ENCODE peak calls at places on chromosome 7, in four cellular contexts. Y, V, H and F are unnamed samples.

GRCh38 chr7:55055479-55055878 is 36.7 kb downstream of the EGFR start:
- DNase-seq in Y (no peak), V (no peak), H (no peak), F (no peak)

GRCh38 chr7:27242046-27242579 is 489 bp upstream of the EVX1 start:
- DNase-seq in Y (no peak), V (no peak), H (no peak), F (no peak)

GRCh38 chr7:33471636-33472242 is 342.4 kb downstream of the BBS9 start:
- DNase-seq in Y (no peak), V (no peak), H (no peak), F (no peak)

GRCh38 chr7:139811106-139811505 is 18.0 kb upstream of the TBXAS1 start:
- DNase-seq in Y (no peak), V (no peak), H (no peak), F (no peak)

GRCh38 chr7:47326220-47326619 is 255.7 kb downstream of the TNS3 start:
- DNase-seq in Y (no peak), V (no peak), H (no peak), F (peak; percentile 57)

GRCh38 chr7:129611246-129612111 is at the start of gene NRF1:
- DNase-seq in Y (peak; percentile 87), V (peak; percentile 91), H (peak; percentile 86), F (peak; percentile 92)

GRCh38 chr7:98051118-98051744 is 55.4 kb upstream of the LMTK2 start:
- DNase-seq in Y (no peak), V (peak; percentile 14), H (no peak), F (no peak)

GRCh38 chr7:49845626-49846025 is 72.2 kb downstream of the VWC2 start:
- DNase-seq in Y (no peak), V (no peak), H (no peak), F (no peak)

GRCh38 chr7:100476903-100477870 is 1.8 kb downstream of the TSC22D4 start:
- DNase-seq in Y (no peak), V (peak; percentile 64), H (no peak), F (no peak)

GRCh38 chr7:151741585-151741984 is 135.3 kb downstream of the PRKAG2 start:
- DNase-seq in Y (no peak), V (no peak), H (no peak), F (no peak)
- H3K4me1 ChIP-seq in Y (no peaks in the 10 kb centered on the region), V (peaks cover 30% of the 10 kb centered on the region), H (peaks cover 31% of the 10 kb centered on the region), F (peaks cover 28% of the 10 kb centered on the region)

DNA sequence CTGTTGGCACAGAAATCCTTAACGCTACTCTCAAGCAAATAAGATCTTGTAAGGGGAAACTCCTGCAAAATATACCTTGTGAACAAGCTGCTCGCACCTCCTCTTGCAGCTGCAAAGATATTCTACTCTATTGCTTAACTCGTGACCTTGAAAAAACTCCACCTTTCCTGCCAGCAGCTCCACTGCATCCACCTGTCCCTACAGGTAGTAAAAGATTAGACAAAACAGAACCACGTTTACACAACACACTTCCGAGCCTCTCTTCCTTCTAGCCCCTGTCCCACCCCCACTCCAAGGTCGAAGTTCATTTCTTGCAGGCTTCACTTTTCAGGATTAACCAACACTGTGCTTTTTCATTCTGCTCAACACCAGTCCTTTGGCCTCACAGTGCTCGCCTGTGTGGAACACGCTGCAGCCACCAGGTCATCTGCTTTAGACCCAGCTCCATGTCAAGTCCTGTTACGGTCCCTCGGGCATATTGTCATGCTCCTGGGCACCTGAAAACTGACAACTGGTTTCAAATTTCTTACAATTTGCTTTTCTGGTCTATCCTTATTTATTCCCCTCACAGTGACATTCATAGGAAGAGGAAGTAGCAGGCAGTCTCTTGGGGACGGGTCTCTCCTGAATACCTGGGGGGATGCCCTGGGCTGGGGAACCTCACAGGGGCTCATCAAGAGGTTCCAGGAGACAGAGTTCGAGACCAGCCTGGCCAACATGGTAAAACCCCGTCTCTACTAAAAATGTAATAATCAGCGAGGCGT is 165.8 kb upstream of the KLF14 start:
- DNase-seq in Y (no peak), V (peak; percentile 83), H (no peak), F (no peak)
- TF ChIP-seq POLR2A in Y (no peak), V (peak; percentile 42), H (no peak), F (no peak)

DNA sequence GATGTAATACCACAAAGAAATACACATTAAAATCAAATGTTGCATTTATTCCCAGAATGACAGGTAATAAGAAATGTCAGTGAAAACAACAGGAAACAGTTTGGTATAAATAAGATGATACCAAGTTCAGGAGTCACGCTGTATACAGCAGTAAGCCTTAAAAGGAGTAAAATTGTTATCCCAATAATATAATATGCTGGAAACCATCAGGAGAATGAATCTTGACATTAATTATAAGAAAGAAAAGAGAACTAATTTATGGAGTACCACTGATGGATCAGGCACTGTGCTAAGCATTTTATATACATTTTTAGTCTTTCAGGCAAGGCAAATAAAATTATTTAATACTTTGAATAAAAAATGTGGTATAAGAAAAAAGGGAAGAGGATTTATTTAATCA is 27.6 kb downstream of the PRKAR2B start:
- DNase-seq in Y (no peak), V (no peak), H (no peak), F (no peak)
- TF ChIP-seq POLR2AphosphoS5 in Y (no peak), V (no peak), H (no peak), F (no peak)

DNA sequence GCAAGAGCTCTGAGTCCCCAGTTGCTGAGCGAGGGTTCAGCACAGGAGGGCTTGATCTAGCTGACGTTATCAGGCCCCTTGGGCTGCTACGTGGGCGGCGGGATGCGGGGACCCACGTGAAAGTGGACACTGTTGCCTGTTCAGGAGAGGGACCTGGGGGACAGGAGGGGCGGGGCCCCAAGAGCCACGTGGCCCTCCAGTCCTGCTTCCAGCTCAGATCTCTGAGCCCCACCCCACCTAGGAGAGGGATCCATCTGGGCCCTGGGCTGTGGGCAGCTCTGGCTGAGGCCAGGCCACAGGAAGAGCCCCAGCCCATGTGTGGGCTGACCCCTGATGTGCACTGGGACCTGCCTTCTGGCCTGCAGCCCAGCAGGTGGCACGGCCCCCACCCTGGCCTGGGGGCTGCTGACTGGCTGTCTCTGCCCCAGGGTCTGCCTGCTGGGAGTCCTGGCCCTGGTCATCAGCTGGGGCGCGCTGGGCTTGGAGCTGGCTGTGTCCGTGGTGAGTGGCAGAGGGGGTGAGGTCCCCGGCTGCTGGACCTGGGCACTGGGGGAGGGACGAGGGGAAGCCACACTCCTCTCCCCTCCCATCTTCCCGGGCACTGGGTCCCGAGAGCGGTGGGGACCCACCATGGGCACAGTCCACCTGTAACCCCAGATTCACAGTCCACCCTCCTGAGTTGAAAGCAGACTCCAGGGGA is 17.5 kb downstream of the TTYH3 start:
- DNase-seq in Y (no peak), V (no peak), H (no peak), F (no peak)
- H3K4me1 ChIP-seq in Y (no peaks in the 10 kb centered on the region), V (peaks cover 8% of the 10 kb centered on the region), H (peaks cover 14% of the 10 kb centered on the region), F (peaks cover 14% of the 10 kb centered on the region)

GRCh38 chr7:123557631-123558505 is at the start of gene NDUFA5:
- DNase-seq in Y (peak; percentile 98), V (peak; percentile 98), H (peak; percentile 99), F (peak; percentile 99)
- TF ChIP-seq POLR2A in Y (peak; percentile 65), V (peak; percentile 78), H (no peak), F (peak; percentile 71)

GRCh38 chr7:44630791-44631457 is 24.5 kb downstream of the OGDH start:
- DNase-seq in Y (no peak), V (no peak), H (no peak), F (no peak)
- TF ChIP-seq POLR2AphosphoS5 in Y (no peak), V (no peak), H (no peak), F (no peak)